ENCODE peak calls at places on chromosome 1, in eight cellular contexts. V, S, J, Y, M, G, B and K are unnamed samples.

GRCh38 chr1:115429242-115429641 is 91.2 kb upstream of the NGF start:
- DNase-seq in V (no peak), S (no peak), J (no peak), Y (no peak), M (no peak), G (no peak), B (no peak), K (no peak)

GRCh38 chr1:201598973-201599372 is 60.0 kb downstream of the NAV1 start:
- DNase-seq in V (no peak), S (no peak), J (no peak), Y (no peak), M (no peak), G (no peak), B (no peak), K (no peak)

GRCh38 chr1:24683713-24684162 is 40.6 kb downstream of the SRRM1 start:
- DNase-seq in V (peak), S (no peak), J (no peak), Y (no peak), M (no peak), G (peak), B (no peak), K (peak)

GRCh38 chr1:117036018-117036421 is 24.1 kb upstream of the TTF2 start:
- DNase-seq in V (peak), S (no peak), J (no peak), Y (no peak), M (peak), G (no peak), B (no peak), K (no peak)

GRCh38 chr1:54121482-54122130 is 31.2 kb downstream of the CDCP2 start:
- DNase-seq in V (peak), S (peak), J (peak), Y (peak), M (peak), G (peak), B (peak), K (peak)

GRCh38 chr1:6956488-6957159 is 171.4 kb downstream of the CAMTA1 start:
- DNase-seq in V (peak), S (no peak), J (no peak), Y (peak), M (no peak), G (peak), B (peak), K (no peak)

GRCh38 chr1:37958690-37959089 is 11.8 kb upstream of the INPP5B start:
- DNase-seq in V (no peak), S (no peak), J (no peak), Y (no peak), M (no peak), G (no peak), B (no peak), K (peak)

GRCh38 chr1:115237023-115237422 is 101.0 kb downstream of the NGF start:
- DNase-seq in V (no peak), S (no peak), J (no peak), Y (no peak), M (no peak), G (no peak), B (no peak), K (no peak)

GRCh38 chr1:179888071-179888470 is 6.0 kb downstream of the TOR1AIP1 start:
- DNase-seq in V (no peak), S (no peak), J (no peak), Y (no peak), M (peak), G (no peak), B (no peak), K (no peak)

GRCh38 chr1:2247760-2248126 is 19.6 kb downstream of the SKI start:
- DNase-seq in V (no peak), S (no peak), J (no peak), Y (no peak), M (no peak), G (no peak), B (no peak), K (no peak)

GRCh38 chr1:156435551-156436318 is 64.8 kb downstream of the MEF2D start:
- DNase-seq in V (no peak), S (no peak), J (no peak), Y (no peak), M (no peak), G (no peak), B (no peak), K (no peak)

GRCh38 chr1:77560741-77561140 is 121.7 kb downstream of the ZZZ3 start:
- DNase-seq in V (no peak), S (no peak), J (no peak), Y (no peak), M (no peak), G (no peak), B (no peak), K (no peak)

GRCh38 chr1:220067246-220068204 is 21.2 kb upstream of the EPRS1 start:
- DNase-seq in V (no peak), S (no peak), J (no peak), Y (no peak), M (no peak), G (peak), B (no peak), K (peak)

GRCh38 chr1:175708787-175709186 is 34.6 kb downstream of the TNR start:
- DNase-seq in V (no peak), S (no peak), J (no peak), Y (no peak), M (peak), G (no peak), B (no peak), K (no peak)

GRCh38 chr1:56432561-56432971 is 146.8 kb downstream of the PLPP3 start:
- DNase-seq in V (no peak), S (no peak), J (no peak), Y (no peak), M (no peak), G (no peak), B (no peak), K (no peak)

GRCh38 chr1:179976970-179977651 is 22.5 kb downstream of the CEP350 start:
- DNase-seq in V (no peak), S (no peak), J (no peak), Y (no peak), M (no peak), G (no peak), B (peak), K (no peak)

GRCh38 chr1:207362962-207363858 is 41.7 kb downstream of the CD55 start:
- DNase-seq in V (no peak), S (no peak), J (no peak), Y (no peak), M (no peak), G (no peak), B (no peak), K (no peak)

GRCh38 chr1:110237406-110238152 is 27.5 kb downstream of the KCNC4 start:
- DNase-seq in V (no peak), S (no peak), J (no peak), Y (peak), M (no peak), G (no peak), B (no peak), K (no peak)

GRCh38 chr1:103538226-103538625 is 12.7 kb downstream of the RNPC3 start:
- DNase-seq in V (no peak), S (no peak), J (no peak), Y (no peak), M (no peak), G (no peak), B (no peak), K (no peak)

GRCh38 chr1:106768501-106768900 is 288.0 kb upstream of the PRMT6 start:
- DNase-seq in V (no peak), S (no peak), J (no peak), Y (no peak), M (no peak), G (peak), B (no peak), K (no peak)

GRCh38 chr1:26234644-26235384 is 814 bp downstream of the CEP85 start:
- DNase-seq in V (peak), S (no peak), J (no peak), Y (no peak), M (peak), G (peak), B (peak), K (no peak)

GRCh38 chr1:203573730-203574129 is 52.9 kb upstream of the ATP2B4 start:
- DNase-seq in V (no peak), S (no peak), J (no peak), Y (no peak), M (no peak), G (no peak), B (no peak), K (no peak)

GRCh38 chr1:219188331-219188803 is 14.7 kb downstream of the LYPLAL1 start:
- DNase-seq in V (no peak), S (no peak), J (no peak), Y (no peak), M (peak), G (no peak), B (no peak), K (no peak)

GRCh38 chr1:202112864-202113689 is 9.6 kb upstream of the GPR37L1 start:
- DNase-seq in V (peak), S (no peak), J (no peak), Y (no peak), M (no peak), G (no peak), B (no peak), K (no peak)

GRCh38 chr1:58392083-58392482 is 154.4 kb downstream of the OMA1 start:
- DNase-seq in V (no peak), S (no peak), J (no peak), Y (no peak), M (no peak), G (no peak), B (no peak), K (no peak)

GRCh38 chr1:71640131-71640530 is 559.3 kb upstream of the ZRANB2 start:
- DNase-seq in V (no peak), S (no peak), J (no peak), Y (no peak), M (no peak), G (no peak), B (no peak), K (no peak)

GRCh38 chr1:10107985-10108663 is 75.4 kb downstream of the UBE4B start:
- DNase-seq in V (peak), S (no peak), J (no peak), Y (no peak), M (no peak), G (peak), B (no peak), K (peak)

GRCh38 chr1:54249798-54250497 is 50.0 kb downstream of the MRPL37 start:
- DNase-seq in V (peak), S (no peak), J (no peak), Y (no peak), M (peak), G (peak), B (no peak), K (peak)

GRCh38 chr1:225777058-225777582 is 506 bp upstream of the SRP9 start:
- DNase-seq in V (no peak), S (no peak), J (peak), Y (no peak), M (no peak), G (no peak), B (no peak), K (no peak)

GRCh38 chr1:212067790-212068189 is 32.2 kb downstream of the DTL start:
- DNase-seq in V (no peak), S (no peak), J (no peak), Y (no peak), M (no peak), G (no peak), B (no peak), K (no peak)